ENCODE peak calls at places on chromosomes 5 and 9, in four cellular contexts. R is caudate nucleus, G is HL-60, U is H9. N is an unnamed sample.

GRCh38 chr5:9605041-9605440 is 25.1 kb downstream of the TAS2R1 start:
- DNase-seq in R (no peak), G (no peak), U (no peak), N (no peak)

GRCh38 chr5:1999794-2000193 is 117.1 kb upstream of the IRX4 start:
- DNase-seq in R (no peak), G (no peak), U (no peak), N (no peak)

GRCh38 chr5:39284552-39284951 is 65.2 kb upstream of the FYB1 start:
- DNase-seq in R (no peak), G (no peak), U (no peak), N (no peak)

GRCh38 chr5:94431696-94432095 is 186.7 kb downstream of the KIAA0825 start:
- DNase-seq in R (no peak), G (no peak), U (no peak), N (no peak)

GRCh38 chr9:15250013-15250412 is 57.0 kb downstream of the TTC39B start:
- DNase-seq in R (no peak), G (no peak), U (no peak), N (no peak)

GRCh38 chr5:140524003-140524402 is 23.5 kb upstream of the EIF4EBP3 start:
- DNase-seq in R (no peak), G (no peak), U (no peak), N (no peak)

GRCh38 chr5:111124793-111125192 is 32.6 kb downstream of the WDR36 start:
- DNase-seq in R (no peak), G (no peak), U (no peak), N (no peak)

GRCh38 chr5:170552486-170553122 is 48.8 kb downstream of the KCNIP1 start:
- DNase-seq in R (peak), G (no peak), U (peak), N (peak)

GRCh38 chr9:35697486-35697885 is 7.8 kb upstream of the TPM2 start:
- DNase-seq in R (no peak), G (no peak), U (no peak), N (no peak)

GRCh38 chr9:120715331-120715924 is 1.2 kb upstream of the MEGF9 start:
- DNase-seq in R (peak), G (no peak), U (peak), N (peak)

GRCh38 chr5:111530298-111530740 is 18.0 kb upstream of the STARD4 start:
- DNase-seq in R (no peak), G (peak), U (peak), N (no peak)

GRCh38 chr9:4837768-4838546 is 45.2 kb downstream of the RCL1 start:
- DNase-seq in R (no peak), G (no peak), U (no peak), N (no peak)

GRCh38 chr5:129172561-129172960 is 78.0 kb downstream of the ISOC1 start:
- DNase-seq in R (no peak), G (no peak), U (no peak), N (no peak)

GRCh38 chr5:42756630-42757601 is at the start of gene CCDC152:
- DNase-seq in R (no peak), G (no peak), U (peak), N (peak)

GRCh38 chr5:72451771-72452505 is 55.3 kb downstream of the ZNF366 start:
- DNase-seq in R (no peak), G (no peak), U (no peak), N (no peak)

GRCh38 chr9:92620870-92621269 is 49.1 kb downstream of the IPPK start:
- DNase-seq in R (no peak), G (no peak), U (peak), N (no peak)

GRCh38 chr5:181161534-181162175 is 14.3 kb downstream of the OR2V2 start:
- DNase-seq in R (no peak), G (no peak), U (no peak), N (no peak)

GRCh38 chr5:181156758-181157157 is 9.4 kb downstream of the OR2V2 start:
- DNase-seq in R (no peak), G (no peak), U (no peak), N (no peak)

GRCh38 chr5:181158869-181159268 is 11.5 kb downstream of the OR2V2 start:
- DNase-seq in R (no peak), G (no peak), U (no peak), N (no peak)

GRCh38 chr5:181160144-181160754 is 12.9 kb downstream of the OR2V2 start:
- DNase-seq in R (peak), G (no peak), U (peak), N (no peak)

GRCh38 chr5:181159286-181160143 is 12.1 kb downstream of the OR2V2 start:
- DNase-seq in R (peak), G (peak), U (peak), N (peak)
- H3K27ac ChIP-seq in R (peak), G (no peak), U (no peak), N (peak)

GRCh38 chr5:151041577-151042268 is 21.3 kb downstream of the GPX3 start:
- DNase-seq in R (peak), G (no peak), U (no peak), N (no peak)
- H3K27ac ChIP-seq in R (no peak), G (no peak), U (no peak), N (no peak)

GRCh38 chr5:135008556-135008955 is 25.5 kb downstream of the PITX1 start:
- DNase-seq in R (no peak), G (no peak), U (no peak), N (no peak)

GRCh38 chr5:135009736-135010501 is 24.1 kb downstream of the PITX1 start:
- DNase-seq in R (no peak), G (no peak), U (no peak), N (no peak)

GRCh38 chr5:135007305-135007704 is 26.7 kb downstream of the PITX1 start:
- DNase-seq in R (no peak), G (no peak), U (no peak), N (no peak)

GRCh38 chr5:135008981-135009735 is 24.9 kb downstream of the PITX1 start:
- DNase-seq in R (no peak), G (no peak), U (peak), N (no peak)

GRCh38 chr5:135007749-135008363 is 26.2 kb downstream of the PITX1 start:
- DNase-seq in R (no peak), G (no peak), U (no peak), N (no peak)
- H3K27ac ChIP-seq in R (no peak), G (no peak), U (no peak), N (no peak)

GRCh38 chr5:4370218-4370617 is 769.9 kb upstream of the ADAMTS16 start:
- DNase-seq in R (no peak), G (no peak), U (no peak), N (no peak)

GRCh38 chr5:4374866-4375265 is 765.3 kb upstream of the ADAMTS16 start:
- DNase-seq in R (no peak), G (no peak), U (no peak), N (no peak)

GRCh38 chr5:4373051-4373450 is 767.1 kb upstream of the ADAMTS16 start:
- DNase-seq in R (no peak), G (no peak), U (no peak), N (no peak)

GRCh38 chr5:4372481-4372880 is 767.6 kb upstream of the ADAMTS16 start:
- DNase-seq in R (no peak), G (no peak), U (no peak), N (no peak)

DNA sequence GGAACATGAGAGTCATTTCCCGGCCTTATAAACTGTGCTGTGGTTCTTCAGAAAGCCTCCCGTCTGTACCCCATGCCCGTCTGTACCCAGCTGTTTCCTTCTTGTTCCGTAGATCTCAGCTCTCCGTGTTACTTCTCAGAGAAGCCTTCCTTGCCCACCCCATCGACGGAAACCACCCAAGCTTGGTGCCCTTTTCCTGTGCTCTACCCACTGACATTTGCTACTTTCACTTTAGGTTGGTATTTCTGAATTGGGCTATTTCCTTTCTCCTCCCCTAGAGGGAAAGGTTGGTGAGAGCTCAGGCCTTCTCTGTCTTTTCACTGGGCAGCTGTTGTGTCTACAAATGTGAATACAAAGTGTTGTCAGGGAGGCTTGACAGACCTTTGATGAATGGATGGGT is 764.5 kb upstream of the ADAMTS16 start:
- DNase-seq in R (no peak), G (no peak), U (no peak), N (no peak)
- H3K27ac ChIP-seq in R (no peak), G (no peak), U (no peak), N (no peak)

DNA sequence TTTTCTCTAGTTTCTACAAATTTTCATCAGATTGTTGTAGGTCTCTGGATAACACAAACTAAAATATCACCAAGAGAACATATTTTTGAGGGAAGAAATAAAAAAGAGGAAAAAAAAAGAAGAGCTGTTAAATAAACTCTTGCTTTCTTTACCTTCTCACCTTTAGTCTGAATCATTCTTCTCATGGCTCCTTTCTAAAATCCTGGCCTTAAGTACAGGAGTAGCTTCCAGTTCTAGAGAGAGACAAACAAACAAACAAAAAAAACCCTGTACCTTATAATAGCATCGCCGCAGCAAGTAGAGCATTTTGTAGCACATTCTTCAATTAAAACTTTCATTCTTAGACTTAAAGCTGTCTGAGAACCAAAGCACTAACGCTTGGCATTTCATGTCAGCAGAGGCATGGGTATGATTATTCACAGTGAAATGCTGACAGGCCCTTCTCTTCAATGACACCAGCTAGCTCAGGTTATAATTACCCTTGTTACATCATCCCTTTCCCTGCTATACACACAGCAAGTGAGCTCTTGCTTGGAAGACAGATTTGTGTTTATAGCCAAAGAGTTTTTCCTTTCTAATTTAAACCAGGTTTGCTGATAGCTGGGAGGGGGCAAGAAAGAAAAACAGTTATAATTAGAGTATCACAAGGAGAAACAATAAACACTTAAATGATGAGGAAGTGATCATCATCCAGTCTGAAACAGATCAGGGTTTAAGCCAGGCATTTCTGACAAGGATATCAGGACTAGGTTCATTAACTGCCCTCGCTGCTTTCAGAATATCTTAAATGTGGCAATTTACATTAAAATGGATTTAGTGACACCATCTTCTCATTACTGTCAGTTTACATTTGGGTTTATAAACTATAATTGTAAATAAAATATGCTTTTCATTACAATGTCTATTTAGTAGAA is 510.9 kb upstream of the ZNF608 start:
- DNase-seq in R (no peak), G (no peak), U (no peak), N (no peak)
- H3K27ac ChIP-seq in R (no peak), G (no peak), U (no peak), N (no peak)

N was measured in substantia nigra.